ENCODE peak calls at places on chromosomes 16 and 17, in five cellular contexts. C is hepatocyte, J is lower leg skin, M is heart right ventricle, R is esophagus squamous epithelium. Z is an unnamed sample.

GRCh38 chr16:11224096-11224893 is 31.7 kb downstream of the SOCS1 start:
- DNase-seq in C (no peak), J (peak), M (peak), R (peak), Z (peak)

GRCh38 chr16:66915041-66915440 is 3.6 kb downstream of the CDH16 start:
- DNase-seq in C (no peak), J (no peak), M (no peak), R (no peak), Z (no peak)

GRCh38 chr16:71830359-71830758 is 15.4 kb upstream of the ATXN1L start:
- DNase-seq in C (no peak), J (no peak), M (no peak), R (no peak), Z (no peak)

GRCh38 chr16:47774661-47775060 is 313.5 kb downstream of the PHKB start:
- DNase-seq in C (peak), J (no peak), M (no peak), R (no peak), Z (no peak)

GRCh38 chr17:32870969-32871368 is 6.0 kb downstream of the MYO1D start:
- DNase-seq in C (no peak), J (peak), M (no peak), R (no peak), Z (no peak)

GRCh38 chr17:80765241-80766022 is 220.8 kb downstream of the RPTOR start:
- DNase-seq in C (no peak), J (no peak), M (no peak), R (no peak), Z (no peak)

GRCh38 chr17:63222655-63223054 is 223.5 kb downstream of the CYB561 start:
- DNase-seq in C (no peak), J (no peak), M (no peak), R (no peak), Z (no peak)

GRCh38 chr16:1474047-1474446 is 781 bp downstream of the CLCN7 start:
- DNase-seq in C (no peak), J (no peak), M (no peak), R (no peak), Z (no peak)

GRCh38 chr17:307295-307691 is 45.3 kb downstream of the RPH3AL start:
- DNase-seq in C (no peak), J (no peak), M (no peak), R (no peak), Z (no peak)

GRCh38 chr16:86777098-86777946 is 199.0 kb downstream of the FOXL1 start:
- DNase-seq in C (no peak), J (no peak), M (no peak), R (no peak), Z (no peak)

GRCh38 chr17:49557204-49558024 is 18.3 kb upstream of the NXPH3 start:
- DNase-seq in C (peak), J (no peak), M (no peak), R (no peak), Z (peak)

GRCh38 chr16:19062706-19063105 is 4.7 kb upstream of the COQ7 start:
- DNase-seq in C (no peak), J (no peak), M (no peak), R (no peak), Z (no peak)

GRCh38 chr16:8887952-8888560 is 5.9 kb downstream of the LITAFD start:
- DNase-seq in C (peak), J (no peak), M (peak), R (no peak), Z (no peak)

GRCh38 chr17:46061435-46061834 is 62.4 kb downstream of the STH start:
- DNase-seq in C (no peak), J (no peak), M (no peak), R (no peak), Z (no peak)

GRCh38 chr17:21842332-21843317 is 150.3 kb downstream of the KCNJ18 start:
- DNase-seq in C (no peak), J (no peak), M (no peak), R (no peak), Z (no peak)

GRCh38 chr17:61414141-61414935 is 14.7 kb downstream of the TBX2 start:
- DNase-seq in C (no peak), J (no peak), M (no peak), R (no peak), Z (no peak)

GRCh38 chr16:11356573-11357331 is 11.5 kb downstream of the RMI2 start:
- DNase-seq in C (peak), J (no peak), M (peak), R (no peak), Z (peak)

GRCh38 chr16:11639925-11640899 is 28.0 kb upstream of the SNN start:
- DNase-seq in C (peak), J (peak), M (peak), R (no peak), Z (no peak)

GRCh38 chr17:70313450-70313849 is 144.1 kb downstream of the KCNJ2 start:
- DNase-seq in C (no peak), J (no peak), M (no peak), R (no peak), Z (no peak)

GRCh38 chr16:15494231-15494630 is 59.8 kb downstream of the BMERB1 start:
- DNase-seq in C (no peak), J (no peak), M (no peak), R (no peak), Z (no peak)

GRCh38 chr17:39598047-39598481 is 9.7 kb downstream of the NEUROD2 start:
- DNase-seq in C (no peak), J (no peak), M (no peak), R (no peak), Z (no peak)

GRCh38 chr17:57935833-57936807 is 19.1 kb downstream of the CUEDC1 start:
- DNase-seq in C (no peak), J (no peak), M (peak), R (no peak), Z (no peak)

GRCh38 chr16:53952215-53953208 is 248.6 kb downstream of the FTO start:
- DNase-seq in C (no peak), J (no peak), M (no peak), R (no peak), Z (no peak)

GRCh38 chr17:42679001-42679491 is 2.3 kb upstream of the PLEKHH3 start:
- DNase-seq in C (peak), J (peak), M (no peak), R (no peak), Z (no peak)

GRCh38 chr17:40319651-40320550 is 10.9 kb downstream of the RARA start:
- DNase-seq in C (peak), J (no peak), M (peak), R (no peak), Z (peak)

GRCh38 chr17:8123695-8124349 is at the start of gene HES7:
- DNase-seq in C (peak), J (no peak), M (no peak), R (no peak), Z (no peak)

GRCh38 chr17:64732336-64733006 is 70.4 kb upstream of the SMURF2 start:
- DNase-seq in C (no peak), J (no peak), M (peak), R (no peak), Z (no peak)

GRCh38 chr17:44197980-44198720 is 1.5 kb downstream of the ATXN7L3 start:
- DNase-seq in C (peak), J (no peak), M (no peak), R (no peak), Z (peak)

GRCh38 chr17:53193044-53193443 is 629.7 kb upstream of the KIF2B start:
- DNase-seq in C (no peak), J (no peak), M (no peak), R (no peak), Z (no peak)

GRCh38 chr17:72538921-72539352 is 418.1 kb downstream of the SOX9 start:
- DNase-seq in C (no peak), J (no peak), M (no peak), R (no peak), Z (no peak)

GRCh38 chr17:63991611-63992010 is 6.5 kb upstream of the PRR29 start:
- DNase-seq in C (no peak), J (no peak), M (no peak), R (no peak), Z (no peak)

GRCh38 chr17:59333845-59334244 is 2.4 kb downstream of the YPEL2 start:
- DNase-seq in C (no peak), J (no peak), M (no peak), R (no peak), Z (no peak)

GRCh38 chr17:59331929-59332889 is 754 bp downstream of the YPEL2 start:
- DNase-seq in C (peak), J (peak), M (peak), R (no peak), Z (peak)

GRCh38 chr17:59331129-59331928 is at the start of gene YPEL2:
- DNase-seq in C (peak), J (peak), M (peak), R (peak), Z (peak)

GRCh38 chr17:59330314-59330942 is 1.0 kb upstream of the YPEL2 start:
- DNase-seq in C (peak), J (peak), M (peak), R (no peak), Z (no peak)

DNA sequence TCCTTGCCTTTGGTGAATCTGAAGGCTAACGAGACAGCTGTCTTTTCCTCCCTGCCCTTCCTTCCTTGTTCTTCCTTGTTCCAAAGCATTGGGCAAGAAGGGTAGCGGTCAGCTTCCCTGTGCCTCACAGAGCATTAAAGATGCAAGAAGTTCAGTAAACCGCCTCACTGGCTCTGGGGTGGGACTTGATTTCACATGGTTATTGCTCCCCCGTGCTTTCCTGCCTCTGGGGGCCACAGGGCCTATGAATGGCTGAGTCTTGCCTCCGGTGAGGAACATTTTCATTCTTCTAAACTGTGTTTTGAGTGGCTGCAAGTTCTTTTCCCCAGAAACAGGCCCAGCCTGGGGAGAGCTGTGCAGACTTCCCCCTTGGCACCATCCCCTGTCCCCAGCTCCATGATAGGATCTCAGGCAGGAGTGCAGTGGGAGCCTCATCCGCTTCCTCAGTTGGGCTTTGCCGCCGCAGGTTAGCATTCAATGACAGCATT is 1.5 kb downstream of the YPEL2 start:
- DNase-seq in C (peak), J (peak), M (peak), R (no peak), Z (no peak)
- H3K4me3 ChIP-seq in C (peak), J (peak), M (peak), R (peak), Z (peak)

DNA sequence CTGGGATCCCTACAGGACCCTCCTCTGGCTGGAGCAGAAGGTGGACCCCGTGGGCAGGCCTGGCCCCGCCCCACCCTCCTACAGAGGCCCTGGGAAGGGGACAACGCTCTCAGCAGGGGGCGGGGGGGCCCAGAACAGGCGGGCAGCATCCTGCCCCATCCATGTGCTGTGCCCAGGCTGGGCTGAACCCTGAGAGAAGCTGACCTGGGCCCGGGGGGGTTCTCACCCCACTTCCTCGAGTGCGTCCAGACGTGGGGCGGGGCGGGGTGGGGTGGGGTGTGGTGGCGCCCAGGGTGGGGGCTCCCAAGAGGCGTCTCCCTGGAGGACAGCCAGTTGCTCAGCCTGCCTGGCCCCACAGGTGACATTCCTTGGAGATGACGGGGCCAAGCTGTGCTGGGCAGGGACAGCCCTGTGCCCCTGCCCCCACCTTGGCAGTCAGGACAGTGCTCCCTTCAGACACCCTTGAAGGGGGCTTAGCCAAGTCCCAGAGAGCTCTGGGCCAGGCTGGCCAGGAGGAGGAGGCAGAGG is 390 bp upstream of the UNC13D start:
- DNase-seq in C (peak), J (no peak), M (no peak), R (no peak), Z (peak)
- H3K4me3 ChIP-seq in C (no peak), J (no peak), M (no peak), R (peak), Z (peak)

GRCh38 chr17:6554871-6555330 is 1.5 kb downstream of the PITPNM3 start:
- DNase-seq in C (no peak), J (no peak), M (no peak), R (no peak), Z (no peak)
- H3K4me3 ChIP-seq in C (no peak), J (no peak), M (no peak), R (peak), Z (no peak)

DNA sequence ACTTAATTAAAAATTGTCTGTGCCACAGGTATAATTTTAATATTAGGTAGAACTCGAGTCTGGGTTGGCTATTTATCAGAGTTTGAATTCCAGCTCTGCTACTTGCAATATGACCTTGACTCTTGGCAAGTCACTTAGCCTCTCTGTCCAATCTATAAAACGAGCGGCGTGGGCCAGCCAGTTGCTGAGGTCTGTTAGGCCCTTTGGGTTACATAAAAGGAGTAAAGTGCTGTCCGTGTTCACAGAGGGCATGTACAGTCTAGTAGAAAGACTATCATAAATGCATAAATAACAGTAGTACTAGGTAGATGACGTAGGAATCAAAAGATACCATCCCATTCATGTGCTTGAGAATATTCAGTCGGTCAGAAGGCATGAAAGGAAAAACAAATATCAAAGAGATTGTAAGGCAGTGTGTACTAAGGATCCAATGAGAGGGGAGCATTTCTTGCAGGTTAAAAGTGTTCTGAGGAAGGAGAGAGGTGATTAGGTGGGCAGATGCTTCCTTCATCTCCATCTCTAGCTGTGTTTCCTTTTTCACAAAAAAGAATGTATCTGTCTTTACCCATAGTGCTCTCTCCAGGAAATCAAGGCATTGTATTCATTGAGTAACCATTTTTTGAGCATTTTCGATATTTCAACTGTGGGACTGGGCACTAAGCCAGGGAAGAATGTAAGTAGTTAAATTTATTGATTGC is 2.4 kb downstream of the TNRC6A start:
- DNase-seq in C (no peak), J (no peak), M (peak), R (no peak), Z (peak)
- H3K4me3 ChIP-seq in C (no peak), J (no peak), M (peak), R (peak), Z (peak)

GRCh38 chr17:82051776-82052637 is at the start of the genes GPS1 and RFNG:
- DNase-seq in C (peak), J (peak), M (peak), R (no peak), Z (peak)

GRCh38 chr17:82053556-82054263 is 2.0 kb downstream of the GPS1 start:
- DNase-seq in C (no peak), J (no peak), M (no peak), R (no peak), Z (no peak)

GRCh38 chr17:82052638-82053059 is 951 bp downstream of the GPS1 start:
- DNase-seq in C (no peak), J (no peak), M (no peak), R (no peak), Z (no peak)

GRCh38 chr17:82054351-82055022 is 2.8 kb downstream of the GPS1 start:
- DNase-seq in C (no peak), J (no peak), M (peak), R (no peak), Z (no peak)

GRCh38 chr17:82053130-82053529 is 1.4 kb downstream of the GPS1 start:
- DNase-seq in C (no peak), J (no peak), M (no peak), R (no peak), Z (no peak)
- H3K4me3 ChIP-seq in C (no peak), J (no peak), M (no peak), R (peak), Z (no peak)

GRCh38 chr17:47278561-47278960 is 24.9 kb downstream of the ITGB3 start:
- DNase-seq in C (no peak), J (no peak), M (no peak), R (no peak), Z (no peak)
- H3K4me3 ChIP-seq in C (no peak), J (no peak), M (no peak), R (no peak), Z (no peak)

DNA sequence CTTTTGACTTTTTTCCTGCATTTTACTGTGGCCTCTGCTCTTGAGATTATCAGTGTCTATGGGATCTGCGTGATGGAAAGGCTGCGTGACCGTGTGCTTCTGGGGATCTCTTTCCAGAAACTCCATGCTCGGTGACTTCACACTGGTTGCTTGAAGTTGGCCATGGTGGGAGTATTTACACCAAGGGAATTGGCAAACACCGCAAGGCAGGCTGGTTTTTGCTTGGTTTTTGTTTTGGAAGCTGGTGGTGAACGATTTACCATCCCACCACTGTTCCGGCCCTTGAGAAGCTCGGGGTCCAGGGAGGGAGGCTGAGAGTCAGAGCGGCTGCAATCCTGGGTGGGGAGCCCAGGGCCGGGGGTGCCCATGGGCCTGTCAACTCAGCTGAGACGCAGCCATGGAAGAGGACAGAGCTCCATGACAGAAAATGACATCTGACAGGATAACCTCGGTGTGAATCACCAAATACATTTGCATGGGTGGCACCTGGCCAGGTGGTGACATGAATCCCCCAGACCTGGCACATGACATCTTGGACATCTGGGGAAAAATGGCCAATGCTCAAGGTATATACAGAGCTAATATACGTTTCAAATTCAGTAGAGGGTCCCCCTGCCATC is 11.1 kb downstream of the CRISPLD2 start:
- DNase-seq in C (no peak), J (no peak), M (no peak), R (no peak), Z (no peak)
- H3K4me3 ChIP-seq in C (no peak), J (no peak), M (no peak), R (no peak), Z (no peak)

Z was measured in CD8-positive, alpha-beta memory T cell.